ENCODE peak calls at places on chromosome 2, in ten cellular contexts. D is NCI-H1417 treated with DMSO at 0.1 percent for 48 hours; Q is HS-5; Z is effector memory CD4-positive, alpha-beta T cell; Y is activated CD8-positive, alpha-beta memory T cell treated with anti-CD3 and anti-CD28 coated beads for 24 hours; B is transverse colon; S is HTR-8/SVneo; M is hypothalamus; V is stimulated activated naive CD4-positive, alpha-beta T cell treated with Interleukin-2 at 50 U/mL for 16 hours; T is islet precursor cell. H is an unnamed sample.

GRCh38 chr2:203583696-203584095 is 48.6 kb upstream of the RAPH1 start:
- DNase-seq in D (no peak), Q (peak; percentile 65), Z (no peak), Y (no peak), B (peak; percentile 19), S (peak; percentile 28), M (no peak), V (peak; percentile 26), T (peak; percentile 57), H (no peak)

GRCh38 chr2:239271471-239272255 is 129.2 kb downstream of the HDAC4 start:
- DNase-seq in D (no peak), Q (no peak), Z (no peak), Y (no peak), B (no peak), S (no peak), M (no peak), V (no peak), T (peak; percentile 34), H (no peak)

GRCh38 chr2:223051580-223052375 is at the start of gene KCNE4:
- DNase-seq in D (no peak), Q (no peak), Z (no peak), Y (no peak), B (peak; percentile 17), S (no peak), M (no peak), V (no peak), T (no peak), H (peak; percentile 62)

GRCh38 chr2:197515277-197515797 is 529 bp upstream of the MOB4 start:
- DNase-seq in D (no peak), Q (no peak), Z (no peak), Y (no peak), B (no peak), S (no peak), M (no peak), V (no peak), T (no peak), H (no peak)

GRCh38 chr2:138356178-138356577 is 145.4 kb upstream of the SPOPL start:
- DNase-seq in D (no peak), Q (peak; percentile 19), Z (no peak), Y (no peak), B (no peak), S (peak; percentile 6), M (no peak), V (no peak), T (no peak), H (no peak)

GRCh38 chr2:155442755-155443372 is 744.4 kb downstream of the KCNJ3 start:
- DNase-seq in D (no peak), Q (peak; percentile 66), Z (no peak), Y (no peak), B (no peak), S (no peak), M (no peak), V (no peak), T (no peak), H (no peak)

GRCh38 chr2:9752441-9753275 is 90.6 kb upstream of the TAF1B start:
- DNase-seq in D (no peak), Q (peak; percentile 78), Z (peak; percentile 70), Y (peak; percentile 90), B (peak; percentile 43), S (peak; percentile 57), M (no peak), V (peak; percentile 93), T (no peak), H (no peak)

GRCh38 chr2:69381337-69381737 is 5.7 kb downstream of the GFPT1 start:
- DNase-seq in D (no peak), Q (no peak), Z (no peak), Y (no peak), B (no peak), S (no peak), M (no peak), V (no peak), T (peak; percentile 40), H (no peak)

GRCh38 chr2:199443589-199444130 is 14.1 kb downstream of the SATB2 start:
- DNase-seq in D (no peak), Q (no peak), Z (no peak), Y (no peak), B (no peak), S (no peak), M (no peak), V (no peak), T (no peak), H (no peak)

GRCh38 chr2:162025121-162025911 is 48.7 kb downstream of the DPP4 start:
- DNase-seq in D (no peak), Q (peak; percentile 57), Z (no peak), Y (no peak), B (no peak), S (peak; percentile 26), M (no peak), V (no peak), T (no peak), H (no peak)